ENCODE peak calls at places on chromosomes 3 and 15, in seven cellular contexts. One of them, this sample, is unnamed.

GRCh38 chr3:96331341-96331740 is 483.1 kb upstream of the EPHA6 start:
- DNase-seq in WERI-Rb-1: no peak
- DNase-seq in heart left ventricle: no peak
- DNase-seq in endodermal cell: no peak
- DNase-seq in fibroblast of pulmonary artery: no peak
- DNase-seq in breast epithelium: no peak
- DNase-seq in esophagus muscularis mucosa: no peak
- DNase-seq in this sample: no peak

GRCh38 chr15:96703087-96703486 is 372.6 kb downstream of the NR2F2 start:
- DNase-seq in WERI-Rb-1: no peak
- DNase-seq in heart left ventricle: no peak
- DNase-seq in endodermal cell: no peak
- DNase-seq in fibroblast of pulmonary artery: no peak
- DNase-seq in breast epithelium: no peak
- DNase-seq in esophagus muscularis mucosa: no peak
- DNase-seq in this sample: no peak

GRCh38 chr15:78873796-78874761 is 1.4 kb downstream of the MORF4L1 start:
- DNase-seq in WERI-Rb-1: no peak
- DNase-seq in heart left ventricle: no peak
- DNase-seq in endodermal cell: no peak
- DNase-seq in fibroblast of pulmonary artery: peak
- DNase-seq in breast epithelium: no peak
- DNase-seq in esophagus muscularis mucosa: no peak
- DNase-seq in this sample: no peak

GRCh38 chr15:85030301-85031049 is 48.8 kb downstream of the PDE8A start:
- DNase-seq in WERI-Rb-1: no peak
- DNase-seq in heart left ventricle: no peak
- DNase-seq in endodermal cell: no peak
- DNase-seq in fibroblast of pulmonary artery: no peak
- DNase-seq in breast epithelium: no peak
- DNase-seq in esophagus muscularis mucosa: no peak
- DNase-seq in this sample: peak

GRCh38 chr15:36883705-36884355 is 216.5 kb downstream of the MEIS2 start:
- DNase-seq in WERI-Rb-1: peak
- DNase-seq in heart left ventricle: peak
- DNase-seq in endodermal cell: peak
- DNase-seq in fibroblast of pulmonary artery: peak
- DNase-seq in breast epithelium: peak
- DNase-seq in esophagus muscularis mucosa: no peak
- DNase-seq in this sample: peak

GRCh38 chr3:52471371-52472238 is 16.2 kb downstream of the NISCH start:
- DNase-seq in WERI-Rb-1: peak
- DNase-seq in heart left ventricle: peak
- DNase-seq in endodermal cell: peak
- DNase-seq in fibroblast of pulmonary artery: peak
- DNase-seq in breast epithelium: peak
- DNase-seq in esophagus muscularis mucosa: no peak
- DNase-seq in this sample: peak

GRCh38 chr3:182198345-182198744 is 486.6 kb downstream of the SOX2 start:
- DNase-seq in WERI-Rb-1: no peak
- DNase-seq in heart left ventricle: no peak
- DNase-seq in endodermal cell: no peak
- DNase-seq in fibroblast of pulmonary artery: no peak
- DNase-seq in breast epithelium: no peak
- DNase-seq in esophagus muscularis mucosa: no peak
- DNase-seq in this sample: no peak

GRCh38 chr3:132726341-132726823 is 4.2 kb upstream of the NPHP3 start:
- DNase-seq in WERI-Rb-1: no peak
- DNase-seq in heart left ventricle: no peak
- DNase-seq in endodermal cell: no peak
- DNase-seq in fibroblast of pulmonary artery: peak
- DNase-seq in breast epithelium: no peak
- DNase-seq in esophagus muscularis mucosa: no peak
- DNase-seq in this sample: peak

GRCh38 chr3:65568497-65568896 is 470.2 kb downstream of the MAGI1 start:
- DNase-seq in WERI-Rb-1: no peak
- DNase-seq in heart left ventricle: peak
- DNase-seq in endodermal cell: no peak
- DNase-seq in fibroblast of pulmonary artery: no peak
- DNase-seq in breast epithelium: no peak
- DNase-seq in esophagus muscularis mucosa: no peak
- DNase-seq in this sample: peak

GRCh38 chr3:47762233-47762632 is 19.5 kb downstream of the SMARCC1 start:
- DNase-seq in WERI-Rb-1: no peak
- DNase-seq in heart left ventricle: no peak
- DNase-seq in endodermal cell: no peak
- DNase-seq in fibroblast of pulmonary artery: peak
- DNase-seq in breast epithelium: no peak
- DNase-seq in esophagus muscularis mucosa: no peak
- DNase-seq in this sample: peak

GRCh38 chr15:86082619-86083377 is 3.1 kb downstream of the AGBL1 start:
- DNase-seq in WERI-Rb-1: no peak
- DNase-seq in heart left ventricle: no peak
- DNase-seq in endodermal cell: no peak
- DNase-seq in fibroblast of pulmonary artery: no peak
- DNase-seq in breast epithelium: no peak
- DNase-seq in esophagus muscularis mucosa: peak
- DNase-seq in this sample: no peak

GRCh38 chr3:158909870-158910269 is 108.0 kb downstream of the MFSD1 start:
- DNase-seq in WERI-Rb-1: no peak
- DNase-seq in heart left ventricle: no peak
- DNase-seq in endodermal cell: no peak
- DNase-seq in fibroblast of pulmonary artery: no peak
- DNase-seq in breast epithelium: no peak
- DNase-seq in esophagus muscularis mucosa: peak
- DNase-seq in this sample: no peak

GRCh38 chr3:52313774-52314188 is 2.3 kb upstream of the DNAH1 start:
- DNase-seq in WERI-Rb-1: no peak
- DNase-seq in heart left ventricle: no peak
- DNase-seq in endodermal cell: no peak
- DNase-seq in fibroblast of pulmonary artery: peak
- DNase-seq in breast epithelium: no peak
- DNase-seq in esophagus muscularis mucosa: no peak
- DNase-seq in this sample: peak

GRCh38 chr3:9175421-9175820 is 74.0 kb downstream of the SRGAP3 start:
- DNase-seq in WERI-Rb-1: no peak
- DNase-seq in heart left ventricle: no peak
- DNase-seq in endodermal cell: no peak
- DNase-seq in fibroblast of pulmonary artery: no peak
- DNase-seq in breast epithelium: no peak
- DNase-seq in esophagus muscularis mucosa: no peak
- DNase-seq in this sample: no peak

GRCh38 chr15:75325922-75326321 is 9.9 kb upstream of the COMMD4 start:
- DNase-seq in WERI-Rb-1: no peak
- DNase-seq in heart left ventricle: no peak
- DNase-seq in endodermal cell: no peak
- DNase-seq in fibroblast of pulmonary artery: no peak
- DNase-seq in breast epithelium: no peak
- DNase-seq in esophagus muscularis mucosa: no peak
- DNase-seq in this sample: no peak
- TF ChIP-seq CTCF in WERI-Rb-1: no peak
- TF ChIP-seq CTCF in heart left ventricle: no peak
- TF ChIP-seq CTCF in endodermal cell: no peak
- TF ChIP-seq CTCF in fibroblast of pulmonary artery: no peak
- TF ChIP-seq CTCF in breast epithelium: no peak
- TF ChIP-seq CTCF in esophagus muscularis mucosa: no peak
- TF ChIP-seq CTCF in this sample: no peak

DNA sequence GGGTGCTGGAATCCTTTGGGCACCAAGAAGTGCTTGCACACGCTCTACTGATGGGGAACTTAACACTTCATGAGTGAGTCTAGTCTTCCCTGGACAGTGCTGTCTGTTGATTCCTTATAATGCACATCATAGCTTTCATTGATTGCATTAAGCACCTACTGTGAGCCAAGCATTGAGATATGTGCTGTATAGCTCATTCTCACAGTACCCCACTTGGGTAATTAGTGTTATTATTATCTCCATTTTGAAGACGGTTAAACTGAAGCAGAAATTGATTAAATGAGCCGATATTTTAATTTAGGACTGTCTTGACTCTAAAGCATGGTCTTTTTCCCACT is 507 bp upstream of the PDHB start:
- DNase-seq in WERI-Rb-1: no peak
- DNase-seq in heart left ventricle: no peak
- DNase-seq in endodermal cell: no peak
- DNase-seq in fibroblast of pulmonary artery: no peak
- DNase-seq in breast epithelium: no peak
- DNase-seq in esophagus muscularis mucosa: no peak
- DNase-seq in this sample: no peak
- H3K4me3 ChIP-seq in WERI-Rb-1: peak
- H3K4me3 ChIP-seq in heart left ventricle: peak
- H3K4me3 ChIP-seq in endodermal cell: peak
- H3K4me3 ChIP-seq in fibroblast of pulmonary artery: peak
- H3K4me3 ChIP-seq in breast epithelium: peak
- H3K4me3 ChIP-seq in esophagus muscularis mucosa: peak
- H3K4me3 ChIP-seq in this sample: peak

GRCh38 chr3:55750525-55750924 is 263.4 kb upstream of the WNT5A start:
- DNase-seq in WERI-Rb-1: no peak
- DNase-seq in heart left ventricle: no peak
- DNase-seq in endodermal cell: no peak
- DNase-seq in fibroblast of pulmonary artery: peak
- DNase-seq in breast epithelium: peak
- DNase-seq in esophagus muscularis mucosa: peak
- DNase-seq in this sample: no peak

GRCh38 chr3:55749036-55749435 is 261.9 kb upstream of the WNT5A start:
- DNase-seq in WERI-Rb-1: no peak
- DNase-seq in heart left ventricle: no peak
- DNase-seq in endodermal cell: no peak
- DNase-seq in fibroblast of pulmonary artery: no peak
- DNase-seq in breast epithelium: no peak
- DNase-seq in esophagus muscularis mucosa: peak
- DNase-seq in this sample: no peak

GRCh38 chr3:55751730-55752129 is 264.6 kb upstream of the WNT5A start:
- DNase-seq in WERI-Rb-1: no peak
- DNase-seq in heart left ventricle: no peak
- DNase-seq in endodermal cell: no peak
- DNase-seq in fibroblast of pulmonary artery: no peak
- DNase-seq in breast epithelium: no peak
- DNase-seq in esophagus muscularis mucosa: no peak
- DNase-seq in this sample: no peak

GRCh38 chr3:55742027-55742710 is 255.1 kb upstream of the WNT5A start:
- DNase-seq in WERI-Rb-1: no peak
- DNase-seq in heart left ventricle: no peak
- DNase-seq in endodermal cell: no peak
- DNase-seq in fibroblast of pulmonary artery: no peak
- DNase-seq in breast epithelium: no peak
- DNase-seq in esophagus muscularis mucosa: peak
- DNase-seq in this sample: no peak

GRCh38 chr3:55746808-55747413 is 259.8 kb upstream of the WNT5A start:
- DNase-seq in WERI-Rb-1: no peak
- DNase-seq in heart left ventricle: no peak
- DNase-seq in endodermal cell: no peak
- DNase-seq in fibroblast of pulmonary artery: peak
- DNase-seq in breast epithelium: no peak
- DNase-seq in esophagus muscularis mucosa: no peak
- DNase-seq in this sample: peak
- TF ChIP-seq CTCF in WERI-Rb-1: no peak
- TF ChIP-seq CTCF in heart left ventricle: peak
- TF ChIP-seq CTCF in endodermal cell: peak
- TF ChIP-seq CTCF in fibroblast of pulmonary artery: peak
- TF ChIP-seq CTCF in breast epithelium: no peak
- TF ChIP-seq CTCF in esophagus muscularis mucosa: peak
- TF ChIP-seq CTCF in this sample: peak

DNA sequence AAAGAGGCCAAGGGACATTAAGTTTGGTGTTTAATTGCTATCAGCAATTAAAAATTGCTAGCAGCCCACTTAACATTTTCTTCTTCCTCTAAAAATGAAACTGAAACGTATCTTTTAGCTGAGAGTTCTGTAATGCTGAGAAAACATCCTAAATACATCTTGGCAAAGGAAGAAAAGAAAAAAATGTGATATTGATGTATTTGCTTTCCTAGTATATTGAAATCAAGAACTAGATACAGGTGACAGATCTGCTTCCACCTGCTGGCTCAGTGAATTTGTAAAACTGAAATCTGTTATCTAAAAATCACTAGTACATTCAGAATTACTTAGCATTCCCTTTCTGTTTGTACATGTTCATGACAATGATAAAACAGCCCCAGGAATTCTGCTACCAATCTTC is 283.2 kb downstream of the ZBTB20 start:
- DNase-seq in WERI-Rb-1: no peak
- DNase-seq in heart left ventricle: no peak
- DNase-seq in endodermal cell: no peak
- DNase-seq in fibroblast of pulmonary artery: no peak
- DNase-seq in breast epithelium: no peak
- DNase-seq in esophagus muscularis mucosa: no peak
- DNase-seq in this sample: peak
- H3K4me3 ChIP-seq in WERI-Rb-1: no peak
- H3K4me3 ChIP-seq in heart left ventricle: peak
- H3K4me3 ChIP-seq in endodermal cell: no peak
- H3K4me3 ChIP-seq in fibroblast of pulmonary artery: no peak
- H3K4me3 ChIP-seq in breast epithelium: peak
- H3K4me3 ChIP-seq in esophagus muscularis mucosa: peak
- H3K4me3 ChIP-seq in this sample: no peak